ENCODE peak calls at places on chromosomes 7 and 10, in eight cellular contexts. P, B, C, T, D, A, V and K are unnamed samples. For H3K4me1, the result is how much of the 10 kb centered on the place peaks cover.

GRCh38 chr7:16026253-16027020 is 340.0 kb upstream of the MEOX2 start:
- DNase-seq in P (no peak), B (peak), C (no peak), T (peak), D (no peak), A (no peak), V (no peak), K (peak)

GRCh38 chr10:97196213-97197029 is 10.7 kb upstream of the SLIT1 start:
- DNase-seq in P (peak), B (peak), C (peak), T (peak), D (peak), A (no peak), V (peak), K (no peak)

GRCh38 chr7:147245274-147245673 is 1128.7 kb downstream of the CNTNAP2 start:
- DNase-seq in P (peak), B (peak), C (peak), T (peak), D (peak), A (no peak), V (peak), K (no peak)

GRCh38 chr7:126213876-126214275 is 1038.9 kb downstream of the GRM8 start:
- DNase-seq in P (no peak), B (no peak), C (no peak), T (no peak), D (no peak), A (no peak), V (no peak), K (peak)

GRCh38 chr10:103605359-103606156 is 112.1 kb downstream of the NEURL1 start:
- DNase-seq in P (peak), B (peak), C (no peak), T (peak), D (peak), A (no peak), V (peak), K (no peak)

GRCh38 chr10:3372284-3372683 is 199.7 kb upstream of the PITRM1 start:
- DNase-seq in P (no peak), B (peak), C (no peak), T (peak), D (no peak), A (no peak), V (no peak), K (no peak)

GRCh38 chr10:86715156-86715795 is 41.1 kb upstream of the BMPR1A start:
- DNase-seq in P (no peak), B (no peak), C (no peak), T (no peak), D (no peak), A (no peak), V (no peak), K (no peak)

GRCh38 chr10:117137031-117137910 is 799 bp downstream of the VAX1 start:
- DNase-seq in P (no peak), B (no peak), C (peak), T (no peak), D (peak), A (no peak), V (peak), K (peak)

GRCh38 chr7:38872202-38872601 is 36.8 kb downstream of the VPS41 start:
- DNase-seq in P (no peak), B (no peak), C (no peak), T (no peak), D (no peak), A (no peak), V (no peak), K (no peak)

GRCh38 chr10:30422981-30423654 is 10.9 kb upstream of the MAP3K8 start:
- DNase-seq in P (no peak), B (peak), C (no peak), T (peak), D (peak), A (peak), V (peak), K (peak)

GRCh38 chr7:139915864-139916716 is 87.0 kb downstream of the TBXAS1 start:
- DNase-seq in P (peak), B (peak), C (no peak), T (peak), D (peak), A (peak), V (no peak), K (peak)

GRCh38 chr10:5488272-5489161 is 10.9 kb downstream of the CALML5 start:
- DNase-seq in P (no peak), B (no peak), C (no peak), T (no peak), D (no peak), A (peak), V (peak), K (peak)

GRCh38 chr10:62788861-62789467 is 15.6 kb upstream of the ADO start:
- DNase-seq in P (no peak), B (peak), C (no peak), T (peak), D (no peak), A (no peak), V (no peak), K (peak)

GRCh38 chr7:12139421-12139820 is 71.7 kb upstream of the TMEM106B start:
- DNase-seq in P (no peak), B (no peak), C (no peak), T (no peak), D (no peak), A (no peak), V (no peak), K (peak)

GRCh38 chr7:101823086-101823485 is 5.7 kb downstream of the CUX1 start:
- DNase-seq in P (no peak), B (no peak), C (no peak), T (no peak), D (no peak), A (no peak), V (no peak), K (no peak)

GRCh38 chr7:140972876-140973829 is 41.6 kb downstream of the MRPS33 start:
- DNase-seq in P (no peak), B (no peak), C (no peak), T (no peak), D (no peak), A (no peak), V (no peak), K (no peak)

GRCh38 chr10:63206576-63206975 is 73.4 kb downstream of the NRBF2 start:
- DNase-seq in P (no peak), B (peak), C (no peak), T (peak), D (no peak), A (no peak), V (no peak), K (no peak)

DNA sequence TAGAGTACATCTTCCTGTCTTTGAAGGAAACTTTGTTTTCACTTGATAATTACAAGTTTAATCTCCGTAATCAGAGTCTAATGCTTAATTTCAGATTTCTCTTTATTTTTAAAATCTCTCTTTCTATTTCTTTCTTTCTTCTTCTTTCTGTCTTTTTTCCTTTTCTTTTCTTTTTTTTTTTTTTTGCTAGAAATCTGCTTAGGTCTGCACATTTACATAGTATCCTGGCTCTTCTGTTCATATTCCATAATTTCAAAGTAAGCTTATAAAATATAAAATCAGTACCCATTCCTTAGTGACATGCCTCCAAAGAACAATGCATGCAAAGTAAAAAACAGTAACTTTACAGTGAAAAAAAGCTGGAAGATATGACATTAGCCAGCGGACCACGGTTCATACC is 601.7 kb upstream of the VSTM2A start:
- DNase-seq in P (no peak), B (no peak), C (no peak), T (no peak), D (no peak), A (no peak), V (no peak), K (no peak)
- H3K4me1 ChIP-seq in P (under half), B (under half), C (under half), T (under half), D (under half), A (under half), V (under half), K (under half)

DNA sequence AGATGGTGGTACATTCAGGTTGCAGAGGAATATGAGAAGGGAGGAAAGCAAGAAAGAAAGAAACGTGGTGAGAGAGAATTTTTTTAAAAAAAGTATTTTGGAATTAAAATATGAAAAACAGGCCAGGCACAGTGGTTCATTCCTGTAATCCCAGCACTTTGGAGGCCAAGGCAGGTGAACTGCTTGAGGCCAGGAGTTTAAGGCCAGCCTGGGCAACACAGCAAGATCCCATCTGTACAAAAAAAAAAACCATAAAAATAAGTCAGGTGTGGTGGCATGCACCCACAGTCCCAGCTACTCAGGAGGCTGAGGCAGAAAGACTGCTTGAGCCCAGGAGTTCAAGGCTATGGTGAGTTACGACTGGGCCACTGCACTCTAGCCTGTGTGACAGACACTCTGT is 112.1 kb downstream of the PARD3 start:
- DNase-seq in P (no peak), B (no peak), C (no peak), T (no peak), D (no peak), A (no peak), V (no peak), K (no peak)
- TF ChIP-seq CTCF in P (no peak), B (no peak), C (no peak), T (no peak), D (no peak), A (no peak), V (no peak), K (no peak)

DNA sequence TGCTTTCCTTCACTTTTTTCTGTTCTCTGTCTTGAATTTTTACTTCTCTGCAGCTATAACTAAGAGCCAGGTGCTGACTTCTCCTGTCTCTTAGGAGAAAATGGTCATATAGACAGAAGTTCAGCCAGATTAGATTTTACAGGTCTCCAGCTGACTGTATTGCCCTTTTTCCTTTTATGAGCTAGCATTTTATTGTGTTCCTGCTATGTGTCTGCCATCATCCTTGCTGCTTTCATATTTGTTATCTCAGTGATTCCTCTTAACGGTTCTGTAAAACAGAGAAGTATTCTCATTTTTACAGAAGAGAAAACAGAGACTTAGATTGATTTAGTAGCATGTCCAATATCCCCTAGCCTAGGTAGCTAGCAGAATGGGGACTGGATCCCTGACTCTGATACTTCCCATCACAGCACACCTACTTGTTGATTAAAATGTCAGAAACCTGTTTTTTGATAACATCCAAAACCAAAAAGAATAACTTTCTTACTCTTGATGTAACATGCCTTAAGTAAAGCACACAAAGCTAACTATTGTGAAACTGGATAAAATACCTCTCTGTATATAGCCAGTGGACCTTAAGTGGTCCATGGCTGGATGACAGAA is 5.2 kb downstream of the KAT6B start:
- DNase-seq in P (no peak), B (no peak), C (no peak), T (no peak), D (no peak), A (no peak), V (no peak), K (no peak)
- H3K27ac ChIP-seq in P (no peak), B (no peak), C (no peak), T (no peak), D (no peak), A (no peak), V (no peak), K (no peak)

GRCh38 chr7:81510122-81510521 is 259.7 kb downstream of the HGF start:
- DNase-seq in P (no peak), B (no peak), C (no peak), T (no peak), D (no peak), A (no peak), V (no peak), K (no peak)

GRCh38 chr7:81503771-81504170 is 266.1 kb downstream of the HGF start:
- DNase-seq in P (no peak), B (no peak), C (no peak), T (no peak), D (no peak), A (no peak), V (no peak), K (no peak)

GRCh38 chr7:81503321-81503720 is 266.5 kb downstream of the HGF start:
- DNase-seq in P (no peak), B (no peak), C (no peak), T (no peak), D (no peak), A (no peak), V (no peak), K (no peak)

GRCh38 chr7:81506609-81507008 is 263.2 kb downstream of the HGF start:
- DNase-seq in P (no peak), B (no peak), C (no peak), T (no peak), D (no peak), A (no peak), V (no peak), K (no peak)

GRCh38 chr7:81507231-81507630 is 262.6 kb downstream of the HGF start:
- DNase-seq in P (no peak), B (no peak), C (no peak), T (no peak), D (no peak), A (no peak), V (no peak), K (no peak)
- H3K4me1 ChIP-seq in P (under half), B (under half), C (under half), T (under half), D (under half), A (under half), V (under half), K (under half)

GRCh38 chr10:69714572-69714971 is 84.5 kb downstream of the FAM241B start:
- DNase-seq in P (no peak), B (no peak), C (no peak), T (no peak), D (no peak), A (no peak), V (no peak), K (no peak)

GRCh38 chr10:69715156-69715898 is 85.3 kb downstream of the FAM241B start:
- DNase-seq in P (no peak), B (peak), C (no peak), T (peak), D (no peak), A (no peak), V (no peak), K (no peak)

GRCh38 chr10:69715899-69716606 is 85.7 kb upstream of the COL13A1 start:
- DNase-seq in P (no peak), B (no peak), C (no peak), T (no peak), D (no peak), A (no peak), V (no peak), K (no peak)

GRCh38 chr10:69718951-69719350 is 82.8 kb upstream of the COL13A1 start:
- DNase-seq in P (no peak), B (peak), C (no peak), T (no peak), D (no peak), A (no peak), V (no peak), K (no peak)

DNA sequence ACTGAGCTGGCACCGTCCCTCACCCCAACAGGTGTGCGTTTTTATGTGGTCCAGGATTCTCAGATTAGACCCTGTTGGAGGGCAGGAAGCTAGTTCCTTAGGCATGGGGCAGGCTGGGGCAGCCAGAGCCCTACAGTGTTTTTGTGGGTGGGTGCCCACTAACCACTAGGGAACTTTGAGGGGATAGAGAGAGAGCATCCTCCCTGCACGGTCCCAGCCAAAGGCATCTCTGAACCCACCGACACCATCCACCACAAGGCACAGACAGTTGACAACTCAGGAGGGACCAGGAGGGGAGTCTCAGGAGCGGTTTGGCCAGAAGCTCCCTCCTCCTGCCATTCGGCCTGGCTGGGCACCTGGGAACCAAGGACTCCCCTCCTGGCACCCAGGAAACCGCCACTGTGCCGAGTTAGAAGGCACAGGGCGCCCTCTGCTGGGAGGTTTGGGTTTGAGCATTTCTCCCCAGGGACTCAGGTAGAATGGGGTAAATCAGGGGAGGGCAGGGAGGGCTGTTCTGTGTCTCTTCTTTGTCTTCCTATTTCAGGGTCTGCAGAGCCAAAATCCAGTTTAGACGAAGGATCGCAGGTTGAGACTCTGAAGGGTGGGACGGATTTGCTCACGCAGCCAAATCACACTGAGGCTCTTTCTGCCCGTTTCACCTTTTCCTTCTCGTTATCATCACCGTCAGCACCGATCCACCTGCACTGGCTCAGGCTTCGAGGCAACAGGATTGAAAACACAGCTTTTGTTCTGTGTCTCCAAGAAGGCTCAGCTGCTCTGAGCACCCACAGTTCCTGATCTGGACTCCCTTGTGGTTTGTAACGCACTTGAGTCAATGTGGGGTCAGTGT is 84.8 kb upstream of the COL13A1 start:
- DNase-seq in P (no peak), B (peak), C (peak), T (peak), D (peak), A (no peak), V (peak), K (peak)
- TF ChIP-seq CTCF in P (peak), B (peak), C (peak), T (peak), D (peak), A (peak), V (peak), K (peak)

GRCh38 chr7:87581723-87582122 is 19.0 kb downstream of the ABCB1 start:
- DNase-seq in P (no peak), B (no peak), C (no peak), T (no peak), D (no peak), A (no peak), V (no peak), K (peak)
- H3K27ac ChIP-seq in P (no peak), B (no peak), C (no peak), T (no peak), D (no peak), A (no peak), V (no peak), K (no peak)

DNA sequence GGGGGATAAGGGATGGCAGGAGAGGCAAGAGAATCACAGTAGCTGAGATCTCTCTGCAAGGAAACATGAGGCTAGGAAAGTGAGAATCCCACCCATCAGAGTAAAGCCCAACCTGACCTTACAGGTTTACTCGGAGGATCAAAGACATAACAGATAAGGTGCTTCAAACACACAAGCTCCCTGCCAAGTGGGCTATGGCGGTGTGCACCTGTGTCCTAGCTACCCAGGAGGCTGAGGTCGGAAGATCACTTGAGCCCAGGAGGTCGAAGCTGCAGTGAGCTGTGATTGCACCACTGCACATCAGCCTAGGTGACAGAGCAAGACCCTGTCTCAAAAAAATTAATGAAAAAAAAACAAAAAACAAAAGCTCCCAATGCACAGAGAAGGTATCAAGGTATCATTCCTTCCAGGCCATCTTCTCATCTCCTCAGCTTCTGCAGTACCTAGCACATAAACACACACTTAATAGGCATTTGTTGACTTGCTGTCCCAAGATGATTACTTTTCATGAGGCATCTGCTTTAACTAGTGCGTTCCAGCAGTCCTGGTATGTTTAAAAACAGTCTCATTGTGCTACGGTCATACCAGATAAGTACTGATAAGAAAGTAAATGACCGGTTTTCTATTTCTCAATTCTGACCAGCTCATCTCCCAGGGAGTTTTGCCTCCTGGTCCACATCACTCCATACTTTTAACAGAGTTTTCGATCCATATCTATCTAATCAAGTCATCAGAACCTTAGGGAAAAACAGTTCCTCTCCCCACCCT is 13.3 kb downstream of the GNA12 start:
- DNase-seq in P (no peak), B (peak), C (no peak), T (no peak), D (no peak), A (no peak), V (no peak), K (no peak)
- H3K4me1 ChIP-seq in P (under half), B (under half), C (under half), T (under half), D (under half), A (under half), V (half or more), K (under half)